ENCODE peak calls at places on chromosome 9, in nine cellular contexts. One of them, this sample, is unnamed.
A peak's percentile ranks its signal among the peaks of the same experiment; 100 is the strongest.

GRCh38 chr9:77756449-77756848 is 108.3 kb upstream of the GNA14 start:
- DNase-seq in activated naive CD4-positive, alpha-beta T cell treated with anti-CD3 and anti-CD28 coated beads for 36 hours: no peak
- DNase-seq in nucleus accumbens: no peak
- DNase-seq in Right ventricle myocardium superior: no peak
- DNase-seq in suprapubic skin: no peak
- DNase-seq in AML-193: no peak
- DNase-seq in PC-3: peak; percentile 37
- DNase-seq in Ammon's horn: no peak
- DNase-seq in GM04504: no peak
- DNase-seq in this sample: no peak

GRCh38 chr9:676780-677458 is 164.6 kb upstream of the DMRT1 start:
- DNase-seq in GM04504: no peak
- DNase-seq in activated naive CD4-positive, alpha-beta T cell treated with anti-CD3 and anti-CD28 coated beads for 36 hours: no peak
- DNase-seq in suprapubic skin: no peak
- DNase-seq in AML-193: no peak
- DNase-seq in PC-3: peak; percentile 71
- DNase-seq in Ammon's horn: no peak
- DNase-seq in nucleus accumbens: no peak
- DNase-seq in Right ventricle myocardium superior: no peak
- DNase-seq in this sample: no peak

GRCh38 chr9:97987490-97987889 is 4.3 kb downstream of the ANP32B start:
- DNase-seq in nucleus accumbens: no peak
- DNase-seq in AML-193: no peak
- DNase-seq in Right ventricle myocardium superior: no peak
- DNase-seq in suprapubic skin: no peak
- DNase-seq in Ammon's horn: no peak
- DNase-seq in PC-3: no peak
- DNase-seq in activated naive CD4-positive, alpha-beta T cell treated with anti-CD3 and anti-CD28 coated beads for 36 hours: no peak
- DNase-seq in GM04504: no peak
- DNase-seq in this sample: no peak

GRCh38 chr9:136231478-136232297 is 13.9 kb downstream of the QSOX2 start:
- DNase-seq in GM04504: no peak
- DNase-seq in suprapubic skin: no peak
- DNase-seq in Right ventricle myocardium superior: no peak
- DNase-seq in PC-3: no peak
- DNase-seq in activated naive CD4-positive, alpha-beta T cell treated with anti-CD3 and anti-CD28 coated beads for 36 hours: peak; percentile 67
- DNase-seq in nucleus accumbens: no peak
- DNase-seq in Ammon's horn: no peak
- DNase-seq in AML-193: no peak
- DNase-seq in this sample: no peak

GRCh38 chr9:134594376-134594941 is 47.1 kb upstream of the COL5A1 start:
- DNase-seq in PC-3: no peak
- DNase-seq in activated naive CD4-positive, alpha-beta T cell treated with anti-CD3 and anti-CD28 coated beads for 36 hours: no peak
- DNase-seq in suprapubic skin: peak; percentile 65
- DNase-seq in GM04504: no peak
- DNase-seq in Right ventricle myocardium superior: no peak
- DNase-seq in Ammon's horn: no peak
- DNase-seq in nucleus accumbens: no peak
- DNase-seq in AML-193: no peak
- DNase-seq in this sample: no peak

GRCh38 chr9:20898885-20899554 is 132.4 kb downstream of the HACD4 start:
- DNase-seq in GM04504: no peak
- DNase-seq in Right ventricle myocardium superior: no peak
- DNase-seq in PC-3: peak; percentile 32
- DNase-seq in activated naive CD4-positive, alpha-beta T cell treated with anti-CD3 and anti-CD28 coated beads for 36 hours: peak; percentile 31
- DNase-seq in Ammon's horn: no peak
- DNase-seq in suprapubic skin: no peak
- DNase-seq in AML-193: no peak
- DNase-seq in nucleus accumbens: no peak
- DNase-seq in this sample: no peak

GRCh38 chr9:130262771-130263170 is 2.8 kb upstream of the HMCN2 start:
- DNase-seq in nucleus accumbens: no peak
- DNase-seq in PC-3: no peak
- DNase-seq in activated naive CD4-positive, alpha-beta T cell treated with anti-CD3 and anti-CD28 coated beads for 36 hours: no peak
- DNase-seq in suprapubic skin: peak; percentile 52
- DNase-seq in Ammon's horn: no peak
- DNase-seq in Right ventricle myocardium superior: no peak
- DNase-seq in GM04504: no peak
- DNase-seq in AML-193: no peak
- DNase-seq in this sample: no peak

GRCh38 chr9:88388886-88389617 is 808 bp downstream of the SPIN1 start:
- DNase-seq in nucleus accumbens: peak; percentile 58
- DNase-seq in PC-3: peak; percentile 53
- DNase-seq in AML-193: peak; percentile 21
- DNase-seq in GM04504: peak; percentile 39
- DNase-seq in suprapubic skin: no peak
- DNase-seq in Right ventricle myocardium superior: peak; percentile 73
- DNase-seq in Ammon's horn: peak; percentile 49
- DNase-seq in activated naive CD4-positive, alpha-beta T cell treated with anti-CD3 and anti-CD28 coated beads for 36 hours: peak; percentile 66
- DNase-seq in this sample: peak; percentile 59

GRCh38 chr9:133168432-133168831 is 4.7 kb upstream of the GBGT1 start:
- DNase-seq in GM04504: no peak
- DNase-seq in activated naive CD4-positive, alpha-beta T cell treated with anti-CD3 and anti-CD28 coated beads for 36 hours: no peak
- DNase-seq in nucleus accumbens: no peak
- DNase-seq in AML-193: no peak
- DNase-seq in Ammon's horn: no peak
- DNase-seq in PC-3: peak; percentile 7
- DNase-seq in Right ventricle myocardium superior: no peak
- DNase-seq in suprapubic skin: no peak
- DNase-seq in this sample: no peak

GRCh38 chr9:122180633-122181032 is 20.9 kb downstream of the MORN5 start:
- DNase-seq in GM04504: peak; percentile 62
- DNase-seq in suprapubic skin: no peak
- DNase-seq in activated naive CD4-positive, alpha-beta T cell treated with anti-CD3 and anti-CD28 coated beads for 36 hours: no peak
- DNase-seq in Ammon's horn: peak; percentile 59
- DNase-seq in PC-3: peak; percentile 70
- DNase-seq in Right ventricle myocardium superior: no peak
- DNase-seq in nucleus accumbens: no peak
- DNase-seq in AML-193: no peak
- DNase-seq in this sample: no peak

GRCh38 chr9:137757613-137758029 is 120.0 kb upstream of the CACNA1B start:
- DNase-seq in nucleus accumbens: no peak
- DNase-seq in PC-3: peak; percentile 40
- DNase-seq in Ammon's horn: no peak
- DNase-seq in AML-193: no peak
- DNase-seq in Right ventricle myocardium superior: no peak
- DNase-seq in GM04504: peak; percentile 36
- DNase-seq in activated naive CD4-positive, alpha-beta T cell treated with anti-CD3 and anti-CD28 coated beads for 36 hours: peak; percentile 42
- DNase-seq in suprapubic skin: no peak
- DNase-seq in this sample: no peak

GRCh38 chr9:129669946-129670345 is 4.5 kb downstream of the PRRX2 start:
- DNase-seq in nucleus accumbens: no peak
- DNase-seq in AML-193: no peak
- DNase-seq in Right ventricle myocardium superior: no peak
- DNase-seq in Ammon's horn: no peak
- DNase-seq in GM04504: no peak
- DNase-seq in suprapubic skin: no peak
- DNase-seq in activated naive CD4-positive, alpha-beta T cell treated with anti-CD3 and anti-CD28 coated beads for 36 hours: no peak
- DNase-seq in PC-3: no peak
- DNase-seq in this sample: no peak

GRCh38 chr9:75903785-75904360 is 13.4 kb downstream of the PCSK5 start:
- DNase-seq in Right ventricle myocardium superior: no peak
- DNase-seq in Ammon's horn: no peak
- DNase-seq in GM04504: no peak
- DNase-seq in suprapubic skin: no peak
- DNase-seq in PC-3: no peak
- DNase-seq in activated naive CD4-positive, alpha-beta T cell treated with anti-CD3 and anti-CD28 coated beads for 36 hours: peak; percentile 65
- DNase-seq in AML-193: no peak
- DNase-seq in nucleus accumbens: no peak
- DNase-seq in this sample: no peak

GRCh38 chr9:36100532-36100931 is 36.0 kb upstream of the GLIPR2 start:
- DNase-seq in activated naive CD4-positive, alpha-beta T cell treated with anti-CD3 and anti-CD28 coated beads for 36 hours: no peak
- DNase-seq in suprapubic skin: no peak
- DNase-seq in GM04504: peak; percentile 8
- DNase-seq in AML-193: no peak
- DNase-seq in nucleus accumbens: no peak
- DNase-seq in PC-3: no peak
- DNase-seq in Ammon's horn: no peak
- DNase-seq in Right ventricle myocardium superior: no peak
- DNase-seq in this sample: no peak

GRCh38 chr9:131180454-131180853 is 55.1 kb downstream of the NUP214 start:
- DNase-seq in Right ventricle myocardium superior: no peak
- DNase-seq in GM04504: peak; percentile 90
- DNase-seq in Ammon's horn: no peak
- DNase-seq in PC-3: no peak
- DNase-seq in nucleus accumbens: no peak
- DNase-seq in suprapubic skin: no peak
- DNase-seq in activated naive CD4-positive, alpha-beta T cell treated with anti-CD3 and anti-CD28 coated beads for 36 hours: no peak
- DNase-seq in AML-193: no peak
- DNase-seq in this sample: no peak

GRCh38 chr9:126532019-126532462 is 81.7 kb upstream of the LMX1B start:
- DNase-seq in AML-193: no peak
- DNase-seq in GM04504: peak; percentile 33
- DNase-seq in suprapubic skin: no peak
- DNase-seq in PC-3: no peak
- DNase-seq in nucleus accumbens: no peak
- DNase-seq in activated naive CD4-positive, alpha-beta T cell treated with anti-CD3 and anti-CD28 coated beads for 36 hours: no peak
- DNase-seq in Ammon's horn: no peak
- DNase-seq in Right ventricle myocardium superior: peak; percentile 81
- DNase-seq in this sample: no peak

GRCh38 chr9:74463825-74464224 is 33.3 kb upstream of the RORB start:
- DNase-seq in activated naive CD4-positive, alpha-beta T cell treated with anti-CD3 and anti-CD28 coated beads for 36 hours: no peak
- DNase-seq in suprapubic skin: no peak
- DNase-seq in GM04504: no peak
- DNase-seq in AML-193: peak; percentile 80
- DNase-seq in PC-3: no peak
- DNase-seq in Right ventricle myocardium superior: no peak
- DNase-seq in nucleus accumbens: no peak
- DNase-seq in Ammon's horn: no peak
- DNase-seq in this sample: no peak

GRCh38 chr9:34588671-34589370 is 703 bp downstream of the CNTFR start:
- DNase-seq in suprapubic skin: no peak
- DNase-seq in nucleus accumbens: no peak
- DNase-seq in Right ventricle myocardium superior: no peak
- DNase-seq in Ammon's horn: no peak
- DNase-seq in GM04504: no peak
- DNase-seq in PC-3: no peak
- DNase-seq in activated naive CD4-positive, alpha-beta T cell treated with anti-CD3 and anti-CD28 coated beads for 36 hours: no peak
- DNase-seq in AML-193: no peak
- DNase-seq in this sample: no peak

GRCh38 chr9:124371183-124371582 is 44.1 kb downstream of the PSMB7 start:
- DNase-seq in PC-3: no peak
- DNase-seq in GM04504: no peak
- DNase-seq in nucleus accumbens: no peak
- DNase-seq in activated naive CD4-positive, alpha-beta T cell treated with anti-CD3 and anti-CD28 coated beads for 36 hours: no peak
- DNase-seq in Right ventricle myocardium superior: no peak
- DNase-seq in suprapubic skin: no peak
- DNase-seq in AML-193: peak; percentile 82
- DNase-seq in Ammon's horn: no peak
- DNase-seq in this sample: no peak

GRCh38 chr9:88710449-88710848 is 175.5 kb downstream of the NXNL2 start:
- DNase-seq in suprapubic skin: no peak
- DNase-seq in Ammon's horn: no peak
- DNase-seq in Right ventricle myocardium superior: no peak
- DNase-seq in activated naive CD4-positive, alpha-beta T cell treated with anti-CD3 and anti-CD28 coated beads for 36 hours: no peak
- DNase-seq in nucleus accumbens: no peak
- DNase-seq in AML-193: no peak
- DNase-seq in GM04504: no peak
- DNase-seq in PC-3: no peak
- DNase-seq in this sample: no peak

GRCh38 chr9:132670816-132671371 is 630 bp downstream of the GTF3C4 start:
- DNase-seq in activated naive CD4-positive, alpha-beta T cell treated with anti-CD3 and anti-CD28 coated beads for 36 hours: peak; percentile 62
- DNase-seq in Ammon's horn: no peak
- DNase-seq in AML-193: no peak
- DNase-seq in suprapubic skin: no peak
- DNase-seq in PC-3: peak; percentile 4
- DNase-seq in Right ventricle myocardium superior: peak; percentile 46
- DNase-seq in nucleus accumbens: no peak
- DNase-seq in GM04504: no peak
- DNase-seq in this sample: no peak

GRCh38 chr9:128870128-128870940 is 11.4 kb downstream of the KYAT1 start:
- DNase-seq in suprapubic skin: no peak
- DNase-seq in nucleus accumbens: no peak
- DNase-seq in AML-193: no peak
- DNase-seq in GM04504: no peak
- DNase-seq in activated naive CD4-positive, alpha-beta T cell treated with anti-CD3 and anti-CD28 coated beads for 36 hours: no peak
- DNase-seq in Ammon's horn: no peak
- DNase-seq in Right ventricle myocardium superior: no peak
- DNase-seq in PC-3: no peak
- DNase-seq in this sample: no peak

GRCh38 chr9:88378317-88378716 is 9.9 kb upstream of the SPIN1 start:
- DNase-seq in activated naive CD4-positive, alpha-beta T cell treated with anti-CD3 and anti-CD28 coated beads for 36 hours: no peak
- DNase-seq in Right ventricle myocardium superior: no peak
- DNase-seq in suprapubic skin: no peak
- DNase-seq in AML-193: no peak
- DNase-seq in Ammon's horn: no peak
- DNase-seq in GM04504: no peak
- DNase-seq in PC-3: no peak
- DNase-seq in nucleus accumbens: no peak
- DNase-seq in this sample: no peak

GRCh38 chr9:137064027-137064879 is 6.1 kb downstream of the SAPCD2 start:
- DNase-seq in GM04504: no peak
- DNase-seq in suprapubic skin: no peak
- DNase-seq in Ammon's horn: peak; percentile 74
- DNase-seq in PC-3: peak; percentile 46
- DNase-seq in AML-193: peak; percentile 16
- DNase-seq in Right ventricle myocardium superior: peak; percentile 88
- DNase-seq in nucleus accumbens: no peak
- DNase-seq in activated naive CD4-positive, alpha-beta T cell treated with anti-CD3 and anti-CD28 coated beads for 36 hours: peak; percentile 61
- DNase-seq in this sample: no peak

GRCh38 chr9:91101598-91102168 is 260.0 kb downstream of the AUH start:
- DNase-seq in Right ventricle myocardium superior: no peak
- DNase-seq in suprapubic skin: no peak
- DNase-seq in GM04504: no peak
- DNase-seq in AML-193: no peak
- DNase-seq in nucleus accumbens: no peak
- DNase-seq in PC-3: no peak
- DNase-seq in Ammon's horn: no peak
- DNase-seq in activated naive CD4-positive, alpha-beta T cell treated with anti-CD3 and anti-CD28 coated beads for 36 hours: peak; percentile 97
- DNase-seq in this sample: no peak

GRCh38 chr9:15222313-15222712 is 84.7 kb downstream of the TTC39B start:
- DNase-seq in nucleus accumbens: no peak
- DNase-seq in AML-193: no peak
- DNase-seq in Ammon's horn: no peak
- DNase-seq in Right ventricle myocardium superior: no peak
- DNase-seq in PC-3: no peak
- DNase-seq in GM04504: no peak
- DNase-seq in activated naive CD4-positive, alpha-beta T cell treated with anti-CD3 and anti-CD28 coated beads for 36 hours: no peak
- DNase-seq in suprapubic skin: no peak
- DNase-seq in this sample: no peak

GRCh38 chr9:113531919-113532808 is 68.6 kb downstream of the RGS3 start:
- DNase-seq in PC-3: no peak
- DNase-seq in nucleus accumbens: no peak
- DNase-seq in Right ventricle myocardium superior: no peak
- DNase-seq in activated naive CD4-positive, alpha-beta T cell treated with anti-CD3 and anti-CD28 coated beads for 36 hours: no peak
- DNase-seq in Ammon's horn: no peak
- DNase-seq in suprapubic skin: peak; percentile 21
- DNase-seq in AML-193: no peak
- DNase-seq in GM04504: no peak
- DNase-seq in this sample: no peak

GRCh38 chr9:109254317-109254716 is 66.5 kb downstream of the EPB41L4B start:
- DNase-seq in PC-3: peak; percentile 50
- DNase-seq in GM04504: no peak
- DNase-seq in Right ventricle myocardium superior: no peak
- DNase-seq in Ammon's horn: no peak
- DNase-seq in activated naive CD4-positive, alpha-beta T cell treated with anti-CD3 and anti-CD28 coated beads for 36 hours: no peak
- DNase-seq in AML-193: no peak
- DNase-seq in nucleus accumbens: no peak
- DNase-seq in suprapubic skin: no peak
- DNase-seq in this sample: no peak

GRCh38 chr9:98862936-98863335 is 55.5 kb downstream of the GALNT12 start:
- DNase-seq in PC-3: no peak
- DNase-seq in activated naive CD4-positive, alpha-beta T cell treated with anti-CD3 and anti-CD28 coated beads for 36 hours: no peak
- DNase-seq in Right ventricle myocardium superior: no peak
- DNase-seq in nucleus accumbens: no peak
- DNase-seq in GM04504: no peak
- DNase-seq in AML-193: no peak
- DNase-seq in suprapubic skin: no peak
- DNase-seq in Ammon's horn: no peak
- DNase-seq in this sample: no peak

GRCh38 chr9:91948423-91949292 is 1.4 kb downstream of the ROR2 start:
- DNase-seq in PC-3: no peak
- DNase-seq in AML-193: no peak
- DNase-seq in GM04504: no peak
- DNase-seq in Ammon's horn: no peak
- DNase-seq in Right ventricle myocardium superior: peak; percentile 47
- DNase-seq in activated naive CD4-positive, alpha-beta T cell treated with anti-CD3 and anti-CD28 coated beads for 36 hours: peak; percentile 27
- DNase-seq in suprapubic skin: peak; percentile 87
- DNase-seq in nucleus accumbens: no peak
- DNase-seq in this sample: no peak

GRCh38 chr9:98884849-98885248 is 58.9 kb upstream of the COL15A1 start:
- DNase-seq in Ammon's horn: no peak
- DNase-seq in GM04504: no peak
- DNase-seq in Right ventricle myocardium superior: no peak
- DNase-seq in suprapubic skin: no peak
- DNase-seq in nucleus accumbens: no peak
- DNase-seq in PC-3: no peak
- DNase-seq in activated naive CD4-positive, alpha-beta T cell treated with anti-CD3 and anti-CD28 coated beads for 36 hours: no peak
- DNase-seq in AML-193: no peak
- DNase-seq in this sample: no peak

This sample was measured in pons.